ENCODE peak calls at places on chromosomes 6 and 20, in seven cellular contexts. One of them, this sample, is unnamed.

GRCh38 chr20:53934421-53935352 is 135.7 kb downstream of the BCAS1 start:
- DNase-seq in HFF-Myc: no peak
- DNase-seq in left ventricle myocardium inferior: peak; percentile 33
- DNase-seq in body of pancreas: no peak
- DNase-seq in fibroblast of pulmonary artery: peak; percentile 89
- DNase-seq in left lung: no peak
- DNase-seq in heart right ventricle: no peak
- DNase-seq in this sample: no peak

GRCh38 chr6:149044394-149044965 is 273.0 kb upstream of the TAB2 start:
- DNase-seq in HFF-Myc: no peak
- DNase-seq in left ventricle myocardium inferior: no peak
- DNase-seq in body of pancreas: no peak
- DNase-seq in fibroblast of pulmonary artery: no peak
- DNase-seq in left lung: no peak
- DNase-seq in heart right ventricle: no peak
- DNase-seq in this sample: no peak

GRCh38 chr6:142932788-142933362 is 12.1 kb downstream of the HIVEP2 start:
- DNase-seq in HFF-Myc: no peak
- DNase-seq in left ventricle myocardium inferior: no peak
- DNase-seq in body of pancreas: no peak
- DNase-seq in fibroblast of pulmonary artery: no peak
- DNase-seq in left lung: no peak
- DNase-seq in heart right ventricle: no peak
- DNase-seq in this sample: no peak

GRCh38 chr6:163570579-163571231 is 156.2 kb downstream of the QKI start:
- DNase-seq in HFF-Myc: no peak
- DNase-seq in left ventricle myocardium inferior: no peak
- DNase-seq in body of pancreas: no peak
- DNase-seq in fibroblast of pulmonary artery: no peak
- DNase-seq in left lung: no peak
- DNase-seq in heart right ventricle: no peak
- DNase-seq in this sample: no peak

GRCh38 chr6:116287668-116288282 is 8.0 kb upstream of the TSPYL1 start:
- DNase-seq in HFF-Myc: no peak
- DNase-seq in left ventricle myocardium inferior: no peak
- DNase-seq in body of pancreas: no peak
- DNase-seq in fibroblast of pulmonary artery: peak; percentile 78
- DNase-seq in left lung: no peak
- DNase-seq in heart right ventricle: no peak
- DNase-seq in this sample: no peak

GRCh38 chr6:116111552-116112528 is 11.2 kb downstream of the NT5DC1 start:
- DNase-seq in HFF-Myc: no peak
- DNase-seq in left ventricle myocardium inferior: no peak
- DNase-seq in body of pancreas: peak; percentile 53
- DNase-seq in fibroblast of pulmonary artery: peak; percentile 65
- DNase-seq in left lung: no peak
- DNase-seq in heart right ventricle: no peak
- DNase-seq in this sample: no peak

GRCh38 chr20:57619053-57619831 is 984 bp downstream of the ZBP1 start:
- DNase-seq in HFF-Myc: no peak
- DNase-seq in left ventricle myocardium inferior: peak; percentile 63
- DNase-seq in body of pancreas: peak; percentile 29
- DNase-seq in fibroblast of pulmonary artery: no peak
- DNase-seq in left lung: peak; percentile 94
- DNase-seq in heart right ventricle: no peak
- DNase-seq in this sample: no peak

GRCh38 chr6:81999270-81999669 is 246.8 kb upstream of the TENT5A start:
- DNase-seq in HFF-Myc: no peak
- DNase-seq in left ventricle myocardium inferior: no peak
- DNase-seq in body of pancreas: no peak
- DNase-seq in fibroblast of pulmonary artery: no peak
- DNase-seq in left lung: no peak
- DNase-seq in heart right ventricle: no peak
- DNase-seq in this sample: no peak

GRCh38 chr6:30681696-30682180 is 4.7 kb downstream of the PPP1R18 start:
- DNase-seq in HFF-Myc: no peak
- DNase-seq in left ventricle myocardium inferior: no peak
- DNase-seq in body of pancreas: no peak
- DNase-seq in fibroblast of pulmonary artery: no peak
- DNase-seq in left lung: no peak
- DNase-seq in heart right ventricle: no peak
- DNase-seq in this sample: no peak

GRCh38 chr6:136113736-136114173 is 136.4 kb downstream of the MTFR2 start:
- DNase-seq in HFF-Myc: peak; percentile 32
- DNase-seq in left ventricle myocardium inferior: peak; percentile 39
- DNase-seq in body of pancreas: peak; percentile 41
- DNase-seq in fibroblast of pulmonary artery: peak; percentile 96
- DNase-seq in left lung: no peak
- DNase-seq in heart right ventricle: peak; percentile 33
- DNase-seq in this sample: peak; percentile 49

GRCh38 chr6:105153676-105154075 is 26.1 kb downstream of the POPDC3 start:
- DNase-seq in HFF-Myc: no peak
- DNase-seq in left ventricle myocardium inferior: no peak
- DNase-seq in body of pancreas: no peak
- DNase-seq in fibroblast of pulmonary artery: no peak
- DNase-seq in left lung: no peak
- DNase-seq in heart right ventricle: no peak
- DNase-seq in this sample: no peak

GRCh38 chr20:62804632-62805364 is at the start of gene OGFR:
- DNase-seq in HFF-Myc: no peak
- DNase-seq in left ventricle myocardium inferior: peak; percentile 75
- DNase-seq in body of pancreas: peak; percentile 66
- DNase-seq in fibroblast of pulmonary artery: peak; percentile 47
- DNase-seq in left lung: peak; percentile 92
- DNase-seq in heart right ventricle: peak; percentile 74
- DNase-seq in this sample: no peak

GRCh38 chr6:36216559-36216958 is 20.0 kb downstream of the BRPF3 start:
- DNase-seq in HFF-Myc: no peak
- DNase-seq in left ventricle myocardium inferior: no peak
- DNase-seq in body of pancreas: no peak
- DNase-seq in fibroblast of pulmonary artery: peak; percentile 49
- DNase-seq in left lung: no peak
- DNase-seq in heart right ventricle: no peak
- DNase-seq in this sample: no peak

GRCh38 chr20:58179432-58180099 is 48.9 kb downstream of the ANKRD60 start:
- DNase-seq in HFF-Myc: no peak
- DNase-seq in left ventricle myocardium inferior: peak; percentile 58
- DNase-seq in body of pancreas: peak; percentile 56
- DNase-seq in fibroblast of pulmonary artery: peak; percentile 20
- DNase-seq in left lung: peak; percentile 91
- DNase-seq in heart right ventricle: peak; percentile 72
- DNase-seq in this sample: no peak

GRCh38 chr6:106363401-106364138 is 3.1 kb downstream of the CRYBG1 start:
- DNase-seq in HFF-Myc: no peak
- DNase-seq in left ventricle myocardium inferior: no peak
- DNase-seq in body of pancreas: no peak
- DNase-seq in fibroblast of pulmonary artery: no peak
- DNase-seq in left lung: no peak
- DNase-seq in heart right ventricle: no peak
- DNase-seq in this sample: no peak

GRCh38 chr6:128507337-128508310 is 12.8 kb downstream of the PTPRK start:
- DNase-seq in HFF-Myc: no peak
- DNase-seq in left ventricle myocardium inferior: no peak
- DNase-seq in body of pancreas: peak; percentile 53
- DNase-seq in fibroblast of pulmonary artery: no peak
- DNase-seq in left lung: no peak
- DNase-seq in heart right ventricle: no peak
- DNase-seq in this sample: no peak

GRCh38 chr6:44263357-44264100 is 1.8 kb downstream of the NFKBIE start:
- DNase-seq in HFF-Myc: no peak
- DNase-seq in left ventricle myocardium inferior: no peak
- DNase-seq in body of pancreas: peak; percentile 47
- DNase-seq in fibroblast of pulmonary artery: peak; percentile 55
- DNase-seq in left lung: no peak
- DNase-seq in heart right ventricle: no peak
- DNase-seq in this sample: no peak

GRCh38 chr6:34385793-34386195 is 6.7 kb downstream of the NUDT3 start:
- DNase-seq in HFF-Myc: no peak
- DNase-seq in left ventricle myocardium inferior: no peak
- DNase-seq in body of pancreas: no peak
- DNase-seq in fibroblast of pulmonary artery: no peak
- DNase-seq in left lung: no peak
- DNase-seq in heart right ventricle: no peak
- DNase-seq in this sample: no peak

DNA sequence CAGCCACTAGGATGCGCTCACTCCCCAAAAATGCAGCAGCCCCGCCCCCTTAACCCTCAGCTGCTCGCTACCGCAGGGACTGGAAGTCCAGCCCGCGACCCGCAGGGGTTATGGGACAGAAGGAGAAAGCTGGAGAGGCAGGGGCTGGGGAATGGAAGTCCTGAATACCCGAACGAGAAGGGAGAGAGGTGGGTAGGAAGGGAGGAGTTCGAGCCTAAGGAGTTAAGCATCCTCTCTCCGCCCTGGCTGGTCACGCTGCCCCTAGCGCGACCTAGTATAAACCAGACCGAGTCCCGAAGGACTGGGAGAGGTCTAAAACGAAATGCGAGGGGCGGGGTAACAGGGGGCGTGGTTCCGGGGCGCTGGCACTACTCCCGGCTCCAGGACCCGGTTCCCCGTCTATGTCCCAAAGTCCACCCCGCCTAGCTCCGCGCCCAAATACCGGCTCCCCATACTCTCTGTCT is 448 bp upstream of the DDAH2 start:
- DNase-seq in HFF-Myc: no peak
- DNase-seq in left ventricle myocardium inferior: peak; percentile 94
- DNase-seq in body of pancreas: peak; percentile 87
- DNase-seq in fibroblast of pulmonary artery: peak; percentile 89
- DNase-seq in left lung: peak; percentile 95
- DNase-seq in heart right ventricle: peak; percentile 92
- DNase-seq in this sample: peak; percentile 52
- TF ChIP-seq CTCF in HFF-Myc: no peak
- TF ChIP-seq CTCF in left ventricle myocardium inferior: no peak
- TF ChIP-seq CTCF in body of pancreas: peak; percentile 64
- TF ChIP-seq CTCF in fibroblast of pulmonary artery: no peak
- TF ChIP-seq CTCF in left lung: peak; percentile 2
- TF ChIP-seq CTCF in heart right ventricle: peak; percentile 79
- TF ChIP-seq CTCF in this sample: peak; percentile 75

DNA sequence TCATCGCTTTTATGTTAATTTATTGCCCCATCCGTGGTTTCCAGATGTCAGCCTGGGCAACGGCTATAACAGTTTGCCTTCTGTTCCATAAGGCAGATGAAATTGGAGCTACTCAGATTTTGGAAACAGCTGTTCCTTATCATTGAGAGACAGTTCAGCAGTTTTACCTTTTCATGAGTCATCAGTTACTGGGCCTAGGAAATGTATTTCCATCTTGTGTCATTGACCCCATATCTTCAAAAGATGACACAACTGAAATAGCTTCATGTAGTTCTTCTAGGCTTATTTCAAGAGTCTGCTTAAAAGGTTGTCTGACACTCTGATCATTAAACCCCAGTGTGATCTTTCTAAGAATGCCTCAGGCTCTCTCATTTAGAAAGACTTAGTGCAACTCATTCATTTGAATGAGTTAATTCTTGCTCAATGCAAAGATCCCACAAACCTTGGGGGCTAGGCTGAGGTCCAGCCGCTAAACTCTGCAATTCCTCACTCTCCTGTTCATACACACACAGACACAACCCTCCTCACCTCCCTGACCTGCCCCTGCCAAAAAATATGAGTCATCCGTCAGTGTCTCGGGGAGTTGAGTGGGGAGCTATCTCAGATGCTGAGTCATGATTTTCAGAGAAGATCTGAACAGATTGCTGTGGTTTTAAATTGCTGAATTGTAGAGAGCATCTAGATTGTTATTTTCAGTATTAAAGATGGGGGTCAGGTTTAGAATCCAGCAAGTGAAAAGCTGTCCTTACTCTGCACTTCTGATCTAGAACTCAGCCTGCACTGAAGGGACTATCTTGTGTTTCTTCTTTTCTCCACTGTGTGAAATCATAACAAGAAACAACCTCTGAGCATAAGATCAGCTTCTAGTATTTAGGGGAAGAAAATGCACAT is 61.8 kb downstream of the RPP40 start:
- DNase-seq in HFF-Myc: peak; percentile 77
- DNase-seq in left ventricle myocardium inferior: no peak
- DNase-seq in body of pancreas: peak; percentile 18
- DNase-seq in fibroblast of pulmonary artery: peak; percentile 88
- DNase-seq in left lung: no peak
- DNase-seq in heart right ventricle: no peak
- DNase-seq in this sample: peak; percentile 78
- H3K4me3 ChIP-seq in HFF-Myc: no peak overlapping the region
- H3K4me3 ChIP-seq in left ventricle myocardium inferior: no peak overlapping the region
- H3K4me3 ChIP-seq in body of pancreas: no peak overlapping the region
- H3K4me3 ChIP-seq in fibroblast of pulmonary artery: no peak overlapping the region
- H3K4me3 ChIP-seq in left lung: no peak overlapping the region
- H3K4me3 ChIP-seq in heart right ventricle: no peak overlapping the region
- H3K4me3 ChIP-seq in this sample: no peak overlapping the region

DNA sequence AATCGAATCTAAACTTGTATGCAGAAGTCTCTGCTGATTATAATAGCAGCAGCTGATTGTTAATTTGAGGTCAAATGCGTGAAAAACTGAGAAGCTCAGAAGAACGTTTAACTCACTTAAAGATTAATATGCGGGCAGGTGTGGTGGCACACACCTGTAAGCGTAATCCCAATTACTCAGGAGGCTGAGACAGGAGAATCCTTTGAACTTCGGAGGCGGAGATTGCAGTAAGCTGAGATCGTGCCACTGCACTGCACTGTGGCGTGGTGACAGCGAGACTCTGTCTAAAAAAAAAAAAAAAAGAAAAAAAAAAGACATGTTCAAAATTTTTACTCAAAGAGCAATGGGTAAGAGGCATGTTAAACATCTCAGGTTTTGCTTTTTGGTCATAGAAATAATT is 1370.8 kb downstream of the GRIK2 start:
- DNase-seq in HFF-Myc: no peak
- DNase-seq in left ventricle myocardium inferior: no peak
- DNase-seq in body of pancreas: no peak
- DNase-seq in fibroblast of pulmonary artery: no peak
- DNase-seq in left lung: no peak
- DNase-seq in heart right ventricle: no peak
- DNase-seq in this sample: no peak
- TF ChIP-seq CTCF in HFF-Myc: no peak
- TF ChIP-seq CTCF in left ventricle myocardium inferior: no peak
- TF ChIP-seq CTCF in body of pancreas: no peak
- TF ChIP-seq CTCF in fibroblast of pulmonary artery: no peak
- TF ChIP-seq CTCF in left lung: no peak
- TF ChIP-seq CTCF in heart right ventricle: no peak
- TF ChIP-seq CTCF in this sample: no peak

GRCh38 chr20:61507778-61508177 is 255.7 kb downstream of the CDH4 start:
- DNase-seq in HFF-Myc: no peak
- DNase-seq in left ventricle myocardium inferior: no peak
- DNase-seq in body of pancreas: no peak
- DNase-seq in fibroblast of pulmonary artery: no peak
- DNase-seq in left lung: no peak
- DNase-seq in heart right ventricle: no peak
- DNase-seq in this sample: no peak

GRCh38 chr20:61513124-61514017 is 261.3 kb downstream of the CDH4 start:
- DNase-seq in HFF-Myc: no peak
- DNase-seq in left ventricle myocardium inferior: no peak
- DNase-seq in body of pancreas: no peak
- DNase-seq in fibroblast of pulmonary artery: no peak
- DNase-seq in left lung: no peak
- DNase-seq in heart right ventricle: no peak
- DNase-seq in this sample: no peak

GRCh38 chr20:61512475-61512874 is 260.4 kb downstream of the CDH4 start:
- DNase-seq in HFF-Myc: no peak
- DNase-seq in left ventricle myocardium inferior: no peak
- DNase-seq in body of pancreas: no peak
- DNase-seq in fibroblast of pulmonary artery: no peak
- DNase-seq in left lung: no peak
- DNase-seq in heart right ventricle: no peak
- DNase-seq in this sample: no peak

GRCh38 chr20:61508301-61508700 is 256.2 kb downstream of the CDH4 start:
- DNase-seq in HFF-Myc: no peak
- DNase-seq in left ventricle myocardium inferior: no peak
- DNase-seq in body of pancreas: no peak
- DNase-seq in fibroblast of pulmonary artery: no peak
- DNase-seq in left lung: no peak
- DNase-seq in heart right ventricle: no peak
- DNase-seq in this sample: no peak

GRCh38 chr20:61510778-61511330 is 258.8 kb downstream of the CDH4 start:
- DNase-seq in HFF-Myc: no peak
- DNase-seq in left ventricle myocardium inferior: no peak
- DNase-seq in body of pancreas: no peak
- DNase-seq in fibroblast of pulmonary artery: no peak
- DNase-seq in left lung: no peak
- DNase-seq in heart right ventricle: no peak
- DNase-seq in this sample: no peak
- H3K4me3 ChIP-seq in HFF-Myc: no peak overlapping the region
- H3K4me3 ChIP-seq in left ventricle myocardium inferior: no peak overlapping the region
- H3K4me3 ChIP-seq in body of pancreas: no peak overlapping the region
- H3K4me3 ChIP-seq in fibroblast of pulmonary artery: no peak overlapping the region
- H3K4me3 ChIP-seq in left lung: no peak overlapping the region
- H3K4me3 ChIP-seq in heart right ventricle: no peak overlapping the region
- H3K4me3 ChIP-seq in this sample: no peak overlapping the region

This sample was measured in kidney epithelial cell.